ENCODE peak calls at places on chromosome 14, in ten cellular contexts. K, L, E, M, R, N, U, G, Q and B are unnamed samples.
A peak's percentile ranks its signal among the peaks of the same experiment; 100 is the strongest.

GRCh38 chr14:75295061-75295461 is 16.4 kb downstream of the FOS start:
- DNase-seq in K (no peak), L (peak; percentile 59), E (peak; percentile 50), M (peak; percentile 68), R (peak; percentile 83), N (peak; percentile 41), U (peak; percentile 85), G (no peak), Q (no peak), B (peak; percentile 59)

GRCh38 chr14:92563359-92563758 is 49.8 kb downstream of the RIN3 start:
- DNase-seq in K (no peak), L (no peak), E (no peak), M (no peak), R (no peak), N (no peak), U (no peak), G (no peak), Q (no peak), B (no peak)

GRCh38 chr14:44529026-44529425 is 21.9 kb upstream of the FSCB start:
- DNase-seq in K (no peak), L (no peak), E (no peak), M (no peak), R (no peak), N (no peak), U (no peak), G (no peak), Q (no peak), B (no peak)

GRCh38 chr14:81516941-81517797 is 16.5 kb downstream of the SEL1L start:
- DNase-seq in K (no peak), L (peak; percentile 35), E (peak; percentile 69), M (peak; percentile 62), R (peak; percentile 30), N (no peak), U (no peak), G (no peak), Q (no peak), B (no peak)

GRCh38 chr14:73287071-73287470 is 49.8 kb downstream of the PAPLN start:
- DNase-seq in K (no peak), L (no peak), E (peak; percentile 25), M (peak; percentile 57), R (no peak), N (no peak), U (no peak), G (no peak), Q (no peak), B (no peak)

GRCh38 chr14:58638231-58639205 is 756 bp downstream of the DACT1 start:
- DNase-seq in K (peak; percentile 26), L (peak; percentile 26), E (no peak), M (peak; percentile 59), R (peak; percentile 15), N (no peak), U (peak; percentile 44), G (no peak), Q (no peak), B (peak; percentile 78)

GRCh38 chr14:103141117-103141796 is 18.0 kb downstream of the TNFAIP2 start:
- DNase-seq in K (no peak), L (peak; percentile 41), E (no peak), M (peak; percentile 97), R (peak; percentile 63), N (no peak), U (no peak), G (no peak), Q (peak; percentile 65), B (peak; percentile 37)

GRCh38 chr14:97290065-97290464 is 492.9 kb downstream of the VRK1 start:
- DNase-seq in K (no peak), L (no peak), E (no peak), M (no peak), R (no peak), N (no peak), U (no peak), G (no peak), Q (no peak), B (no peak)

GRCh38 chr14:92005019-92005418 is 34.8 kb downstream of the TRIP11 start:
- DNase-seq in K (no peak), L (no peak), E (no peak), M (no peak), R (no peak), N (no peak), U (no peak), G (no peak), Q (no peak), B (no peak)

GRCh38 chr14:86321151-86321550 is 791.2 kb downstream of the FLRT2 start:
- DNase-seq in K (no peak), L (no peak), E (no peak), M (no peak), R (no peak), N (no peak), U (no peak), G (no peak), Q (no peak), B (no peak)

GRCh38 chr14:50003213-50004021 is 110.5 kb downstream of the ARF6 start:
- DNase-seq in K (peak; percentile 95), L (peak; percentile 31), E (peak; percentile 67), M (peak; percentile 72), R (peak; percentile 95), N (peak; percentile 59), U (peak; percentile 97), G (peak; percentile 80), Q (no peak), B (peak; percentile 63)

GRCh38 chr14:84622357-84622756 is 907.6 kb upstream of the FLRT2 start:
- DNase-seq in K (no peak), L (peak; percentile 94), E (no peak), M (no peak), R (no peak), N (no peak), U (no peak), G (no peak), Q (no peak), B (no peak)

GRCh38 chr14:105467249-105467941 is 7.2 kb upstream of the CRIP2 start:
- DNase-seq in K (no peak), L (no peak), E (peak; percentile 70), M (no peak), R (no peak), N (peak; percentile 66), U (no peak), G (no peak), Q (no peak), B (no peak)

GRCh38 chr14:67583711-67584644 is 16.1 kb downstream of the PIGH start:
- DNase-seq in K (no peak), L (peak; percentile 53), E (peak; percentile 46), M (peak; percentile 74), R (peak; percentile 41), N (no peak), U (no peak), G (peak; percentile 49), Q (no peak), B (peak; percentile 55)

GRCh38 chr14:93962701-93963601 is 13.4 kb downstream of the ASB2 start:
- DNase-seq in K (no peak), L (no peak), E (no peak), M (no peak), R (peak; percentile 75), N (peak; percentile 28), U (peak; percentile 50), G (no peak), Q (no peak), B (no peak)
- H3K4me1 ChIP-seq in K (peaks cover 85% of the 10 kb centered on the region), L (no peaks in the 10 kb centered on the region), E (no peaks in the 10 kb centered on the region), M (no peaks in the 10 kb centered on the region), R (peaks cover 26% of the 10 kb centered on the region), N (no peaks in the 10 kb centered on the region), U (peaks cover 7% of the 10 kb centered on the region), G (peaks cover 33% of the 10 kb centered on the region), Q (peaks cover 5% of the 10 kb centered on the region), B (peaks cover 5% of the 10 kb centered on the region)

GRCh38 chr14:52553002-52553670 is 500 bp downstream of the GPR137C start:
- DNase-seq in K (no peak), L (peak; percentile 17), E (peak; percentile 24), M (peak; percentile 46), R (peak; percentile 35), N (peak; percentile 17), U (peak; percentile 68), G (peak; percentile 66), Q (no peak), B (peak; percentile 43)

GRCh38 chr14:52551205-52551604 is 1.1 kb downstream of the TXNDC16 start:
- DNase-seq in K (no peak), L (no peak), E (no peak), M (no peak), R (no peak), N (no peak), U (no peak), G (no peak), Q (no peak), B (no peak)

GRCh38 chr14:52550661-52551060 is 1.6 kb downstream of the TXNDC16 start:
- DNase-seq in K (no peak), L (no peak), E (no peak), M (no peak), R (no peak), N (no peak), U (no peak), G (no peak), Q (no peak), B (no peak)

GRCh38 chr14:52552063-52552988 is at the start of the genes GPR137C and TXNDC16:
- DNase-seq in K (peak; percentile 100), L (peak; percentile 100), E (peak; percentile 100), M (peak; percentile 100), R (peak; percentile 100), N (peak; percentile 100), U (peak; percentile 99), G (peak; percentile 100), Q (peak; percentile 97), B (peak; percentile 99)

DNA sequence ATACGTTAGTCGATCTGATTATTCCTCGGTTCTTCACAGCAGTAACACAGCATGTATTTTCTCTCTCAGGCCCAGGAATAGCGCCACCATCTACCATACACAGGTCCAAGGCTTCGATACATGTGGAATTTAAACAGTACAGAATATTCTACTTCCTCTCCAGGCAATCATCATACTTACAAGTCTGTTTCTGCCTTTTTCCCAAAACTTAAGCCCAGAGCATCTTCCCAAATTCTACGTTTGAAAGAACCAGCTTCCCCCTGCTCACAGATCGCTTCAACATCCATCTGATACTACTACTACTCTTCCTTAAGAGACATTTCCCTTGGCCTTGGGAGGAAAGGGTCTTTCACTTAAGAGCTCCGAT is 626 bp downstream of the TXNDC16 start:
- DNase-seq in K (no peak), L (peak; percentile 62), E (peak; percentile 38), M (no peak), R (no peak), N (no peak), U (no peak), G (no peak), Q (no peak), B (no peak)
- TF ChIP-seq CTCF in K (peak; percentile 17), L (no peak), E (no peak), M (no peak), R (no peak), N (no peak), U (no peak), G (peak; percentile 70), Q (no peak), B (no peak)

GRCh38 chr14:100234511-100234910 is 4.4 kb upstream of the YY1 start:
- DNase-seq in K (no peak), L (no peak), E (no peak), M (no peak), R (no peak), N (no peak), U (no peak), G (no peak), Q (no peak), B (no peak)
- H3K36me3 ChIP-seq in K (peaks cover 5% of the 10 kb centered on the region), L (no peaks in the 10 kb centered on the region), E (no peaks in the 10 kb centered on the region), M (peaks cover 12% of the 10 kb centered on the region), R (no peaks in the 10 kb centered on the region), N (no peaks in the 10 kb centered on the region), U (no peaks in the 10 kb centered on the region), G (peaks cover 28% of the 10 kb centered on the region), Q (peaks cover 8% of the 10 kb centered on the region), B (no peaks in the 10 kb centered on the region)

DNA sequence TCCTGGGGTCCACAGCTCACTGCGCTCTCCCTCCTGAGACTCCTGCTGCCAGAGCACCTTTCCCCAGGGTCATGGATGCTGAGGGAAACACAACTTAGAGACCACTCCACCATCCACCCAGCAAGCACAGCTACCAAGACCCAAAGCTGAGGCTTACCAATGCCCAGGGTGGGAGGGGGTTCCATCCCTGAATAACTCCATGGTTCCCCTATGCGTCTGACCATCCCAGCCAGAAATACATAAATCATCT is 36.3 kb downstream of the DAD1 start:
- DNase-seq in K (no peak), L (no peak), E (no peak), M (no peak), R (no peak), N (no peak), U (no peak), G (no peak), Q (no peak), B (no peak)
- H3K4me1 ChIP-seq in K (peaks cover 26% of the 10 kb centered on the region), L (peaks cover 46% of the 10 kb centered on the region), E (no peaks in the 10 kb centered on the region), M (peaks cover 39% of the 10 kb centered on the region), R (peaks cover 25% of the 10 kb centered on the region), N (no peaks in the 10 kb centered on the region), U (peaks cover 17% of the 10 kb centered on the region), G (peaks cover 29% of the 10 kb centered on the region), Q (peaks cover 6% of the 10 kb centered on the region), B (no peaks in the 10 kb centered on the region)